ENCODE peak calls at places on chromosomes 5 and 9, in four cellular contexts. One of them, this sample, is unnamed.

GRCh38 chr5:81782811-81783210 is 31.9 kb upstream of the SSBP2 start:
- DNase-seq in foreskin fibroblast: peak; percentile 56
- DNase-seq in Panc1: no peak
- DNase-seq in EL: peak; percentile 32
- DNase-seq in this sample: no peak

GRCh38 chr9:447230-448025 is 232.8 kb downstream of the DOCK8 start:
- DNase-seq in foreskin fibroblast: no peak
- DNase-seq in Panc1: no peak
- DNase-seq in EL: no peak
- DNase-seq in this sample: no peak

GRCh38 chr9:135339378-135339973 is 140.1 kb upstream of the PPP1R26 start:
- DNase-seq in foreskin fibroblast: no peak
- DNase-seq in Panc1: no peak
- DNase-seq in EL: no peak
- DNase-seq in this sample: no peak

GRCh38 chr9:135941288-135941995 is 19.7 kb downstream of the UBAC1 start:
- DNase-seq in foreskin fibroblast: no peak
- DNase-seq in Panc1: no peak
- DNase-seq in EL: no peak
- DNase-seq in this sample: no peak

GRCh38 chr9:114282926-114283325 is 40.0 kb upstream of the ORM1 start:
- DNase-seq in foreskin fibroblast: peak; percentile 96
- DNase-seq in Panc1: no peak
- DNase-seq in EL: peak; percentile 92
- DNase-seq in this sample: peak; percentile 59

GRCh38 chr9:120235081-120235480 is 344.9 kb downstream of the CDK5RAP2 start:
- DNase-seq in foreskin fibroblast: no peak
- DNase-seq in Panc1: no peak
- DNase-seq in EL: no peak
- DNase-seq in this sample: no peak

GRCh38 chr9:77563205-77563604 is 84.9 kb downstream of the GNA14 start:
- DNase-seq in foreskin fibroblast: no peak
- DNase-seq in Panc1: no peak
- DNase-seq in EL: no peak
- DNase-seq in this sample: no peak

GRCh38 chr9:121634800-121635261 is 16.6 kb upstream of the DAB2IP start:
- DNase-seq in foreskin fibroblast: peak; percentile 48
- DNase-seq in Panc1: no peak
- DNase-seq in EL: peak; percentile 21
- DNase-seq in this sample: no peak